ENCODE peak calls at places on chromosome 18, in nine cellular contexts. D is HCT116, W is HepG2, J is breast epithelium, I is cardiac muscle cell, F is upper lobe of left lung, U is GM06990, K is thyroid gland, V is endodermal cell. L is an unnamed sample. For H3K36me3, the result is how much of the 10 kb centered on the place peaks cover.

GRCh38 chr18:6938003-6938402 is 179.6 kb downstream of the LAMA1 start:
- DNase-seq in D (no peak), W (no peak), J (no peak), I (no peak), F (no peak), U (no peak), K (no peak), V (no peak), L (no peak)

GRCh38 chr18:12777543-12777942 is 74.7 kb downstream of the PSMG2 start:
- DNase-seq in D (no peak), W (no peak), J (no peak), I (no peak), F (peak), U (no peak), K (no peak), V (no peak), L (peak)

GRCh38 chr18:56461151-56461550 is 177.2 kb downstream of the TXNL1 start:
- DNase-seq in D (no peak), W (no peak), J (no peak), I (no peak), F (no peak), U (no peak), K (no peak), V (no peak), L (no peak)

GRCh38 chr18:74023220-74023619 is 124.4 kb downstream of the FBXO15 start:
- DNase-seq in D (no peak), W (no peak), J (no peak), I (no peak), F (no peak), U (no peak), K (no peak), V (peak), L (no peak)

GRCh38 chr18:11834772-11835171 is 16.4 kb upstream of the CHMP1B start:
- DNase-seq in D (no peak), W (no peak), J (no peak), I (no peak), F (no peak), U (no peak), K (no peak), V (no peak), L (no peak)

GRCh38 chr18:6449213-6449612 is 34.5 kb upstream of the L3MBTL4 start:
- DNase-seq in D (no peak), W (no peak), J (no peak), I (no peak), F (no peak), U (peak), K (no peak), V (no peak), L (no peak)

GRCh38 chr18:60485207-60485606 is 112.6 kb upstream of the MC4R start:
- DNase-seq in D (no peak), W (no peak), J (no peak), I (no peak), F (no peak), U (no peak), K (no peak), V (no peak), L (no peak)

GRCh38 chr18:5197461-5197860 is 404 bp upstream of the AKAIN1 start:
- DNase-seq in D (no peak), W (no peak), J (no peak), I (no peak), F (no peak), U (no peak), K (no peak), V (peak), L (no peak)

GRCh38 chr18:76977108-76977621 is 154.8 kb downstream of the ZNF236 start:
- DNase-seq in D (no peak), W (no peak), J (no peak), I (no peak), F (no peak), U (no peak), K (peak), V (peak), L (no peak)

GRCh38 chr18:59454909-59455727 is 96.1 kb upstream of the LMAN1 start:
- DNase-seq in D (no peak), W (no peak), J (no peak), I (peak), F (no peak), U (no peak), K (no peak), V (peak), L (peak)

DNA sequence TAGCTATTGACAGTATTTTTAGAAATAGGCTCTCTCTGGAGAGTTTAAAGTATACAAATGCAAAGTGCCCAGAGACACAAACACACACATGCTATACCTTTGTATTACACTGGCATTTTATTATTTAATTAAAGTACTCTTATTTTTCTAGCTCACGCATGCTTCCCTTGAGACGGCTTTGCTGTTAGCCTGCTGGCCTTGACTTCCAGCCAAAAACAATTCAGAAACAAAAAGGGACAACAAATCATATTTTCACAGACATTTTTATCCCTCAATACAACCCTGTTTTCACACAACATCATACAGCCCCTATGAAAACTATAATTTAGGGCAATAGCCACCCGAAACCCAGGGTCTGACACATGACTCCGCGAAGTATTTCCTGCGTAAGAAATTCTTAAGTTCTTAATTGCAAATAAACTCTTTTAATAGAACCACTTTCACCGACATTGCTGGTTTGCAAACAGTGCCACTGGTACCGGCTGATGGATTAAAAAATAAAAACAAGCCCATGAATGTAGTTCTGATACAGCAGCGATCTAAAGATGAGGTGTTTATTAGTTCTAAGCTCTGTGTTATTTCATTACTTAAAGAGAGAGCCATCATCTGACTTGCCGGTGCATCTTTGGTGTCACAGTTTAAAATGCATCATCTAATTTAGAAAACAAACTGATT is 185.1 kb downstream of the TCF4 start:
- DNase-seq in D (no peak), W (no peak), J (no peak), I (no peak), F (no peak), U (no peak), K (no peak), V (no peak), L (no peak)
- H3K4me3 ChIP-seq in D (no peak), W (no peak), J (peak), I (no peak), F (no peak), U (no peak), K (no peak), V (no peak), L (no peak)

GRCh38 chr18:32326450-32327309 is 136.8 kb downstream of the MEP1B start:
- DNase-seq in D (no peak), W (no peak), J (no peak), I (no peak), F (no peak), U (no peak), K (no peak), V (no peak), L (no peak)
- TF ChIP-seq CTCF in D (no peak), W (no peak), J (no peak), I (no peak), F (no peak), U (no peak), K (no peak), V (no peak), L (no peak)

GRCh38 chr18:23572012-23572411 is 14.3 kb downstream of the NPC1 start:
- DNase-seq in D (no peak), W (peak), J (no peak), I (no peak), F (no peak), U (no peak), K (no peak), V (no peak), L (peak)

GRCh38 chr18:23570912-23571504 is 15.3 kb downstream of the NPC1 start:
- DNase-seq in D (no peak), W (no peak), J (no peak), I (no peak), F (no peak), U (no peak), K (no peak), V (no peak), L (no peak)

GRCh38 chr18:23573020-23573419 is 13.3 kb downstream of the NPC1 start:
- DNase-seq in D (no peak), W (no peak), J (no peak), I (no peak), F (no peak), U (no peak), K (no peak), V (no peak), L (no peak)

GRCh38 chr18:23573948-23574431 is 12.3 kb downstream of the NPC1 start:
- DNase-seq in D (no peak), W (no peak), J (no peak), I (no peak), F (no peak), U (no peak), K (no peak), V (peak), L (no peak)

DNA sequence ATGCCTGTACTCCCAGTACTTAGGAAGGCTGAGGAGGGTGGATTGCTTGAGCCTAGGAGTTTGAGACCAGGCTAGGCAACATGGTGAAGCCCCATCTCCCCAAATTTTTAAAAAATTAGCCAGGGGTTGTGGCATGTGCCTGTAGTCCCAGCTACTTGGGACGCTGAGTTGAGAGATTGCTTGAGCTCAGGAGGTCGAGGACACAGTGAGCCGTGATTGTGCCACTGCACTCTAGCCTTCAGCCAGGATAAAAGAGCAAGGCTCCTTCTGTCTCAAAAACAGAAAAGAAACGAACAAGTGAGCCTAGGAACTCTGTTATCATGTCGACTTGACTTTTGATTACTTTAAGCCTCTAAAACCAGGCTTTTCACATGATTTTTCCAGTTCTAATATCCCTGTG is 13.7 kb downstream of the NPC1 start:
- DNase-seq in D (no peak), W (no peak), J (no peak), I (no peak), F (no peak), U (no peak), K (no peak), V (no peak), L (no peak)
- H3K36me3 ChIP-seq in D (under half), W (under half), J (under half), I (under half), F (under half), U (under half), K (under half), V (half or more), L (under half)

GRCh38 chr18:48932462-48932818 is 18.3 kb downstream of the SMAD7 start:
- DNase-seq in D (no peak), W (no peak), J (no peak), I (no peak), F (no peak), U (no peak), K (no peak), V (no peak), L (no peak)

GRCh38 chr18:48933578-48934399 is 17.0 kb downstream of the SMAD7 start:
- DNase-seq in D (no peak), W (no peak), J (no peak), I (no peak), F (peak), U (no peak), K (peak), V (no peak), L (no peak)

GRCh38 chr18:48931680-48932461 is 18.9 kb downstream of the SMAD7 start:
- DNase-seq in D (no peak), W (no peak), J (no peak), I (no peak), F (no peak), U (peak), K (no peak), V (no peak), L (no peak)

GRCh38 chr18:48934400-48934707 is 16.4 kb downstream of the SMAD7 start:
- DNase-seq in D (no peak), W (no peak), J (no peak), I (no peak), F (no peak), U (no peak), K (no peak), V (no peak), L (no peak)

GRCh38 chr18:48932822-48933510 is 17.8 kb downstream of the SMAD7 start:
- DNase-seq in D (no peak), W (no peak), J (no peak), I (no peak), F (no peak), U (peak), K (no peak), V (no peak), L (no peak)
- H3K4me3 ChIP-seq in D (no peak), W (no peak), J (no peak), I (no peak), F (no peak), U (peak), K (no peak), V (no peak), L (no peak)

GRCh38 chr18:75189696-75190095 is 19.2 kb downstream of the PTGR3 start:
- DNase-seq in D (no peak), W (no peak), J (no peak), I (no peak), F (peak), U (no peak), K (no peak), V (no peak), L (no peak)
- TF ChIP-seq CTCF in D (no peak), W (no peak), J (no peak), I (no peak), F (no peak), U (no peak), K (no peak), V (no peak), L (no peak)

DNA sequence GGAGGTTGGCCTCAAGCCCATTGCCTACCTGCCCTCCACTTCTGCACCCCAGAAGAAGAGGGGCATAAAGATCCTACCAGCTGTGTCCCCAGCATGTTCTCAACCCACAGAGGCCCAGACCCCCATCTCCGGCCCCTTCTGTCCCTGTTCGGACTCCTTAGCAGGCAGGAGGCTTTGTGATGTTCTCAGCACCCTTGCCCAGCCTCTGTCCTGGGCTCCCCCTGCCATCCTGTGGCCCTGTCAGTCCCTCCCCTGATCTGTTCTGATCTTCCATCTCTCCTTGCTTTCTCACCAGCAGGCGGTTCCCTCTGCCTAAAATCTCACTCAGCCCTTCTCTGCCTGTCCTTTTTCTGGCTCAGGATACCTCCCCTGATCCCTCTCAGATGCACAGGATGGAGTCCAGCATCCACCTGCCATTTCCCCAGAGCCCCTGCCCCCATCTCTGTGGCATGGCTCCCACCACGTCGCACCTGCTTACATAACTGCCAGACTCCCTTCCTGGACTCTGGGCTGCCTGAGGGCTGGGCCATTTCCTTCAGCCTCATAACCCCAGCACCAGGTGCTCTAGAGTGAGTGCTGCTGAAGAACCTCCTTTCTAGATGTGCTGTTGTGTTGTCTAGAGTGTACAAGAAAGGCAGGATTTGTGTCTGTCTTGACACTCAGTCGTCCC is 134.0 kb downstream of the CTIF start:
- DNase-seq in D (no peak), W (no peak), J (no peak), I (no peak), F (no peak), U (no peak), K (no peak), V (no peak), L (no peak)
- H3K36me3 ChIP-seq in D (under half), W (under half), J (under half), I (under half), F (under half), U (under half), K (under half), V (under half), L (under half)

DNA sequence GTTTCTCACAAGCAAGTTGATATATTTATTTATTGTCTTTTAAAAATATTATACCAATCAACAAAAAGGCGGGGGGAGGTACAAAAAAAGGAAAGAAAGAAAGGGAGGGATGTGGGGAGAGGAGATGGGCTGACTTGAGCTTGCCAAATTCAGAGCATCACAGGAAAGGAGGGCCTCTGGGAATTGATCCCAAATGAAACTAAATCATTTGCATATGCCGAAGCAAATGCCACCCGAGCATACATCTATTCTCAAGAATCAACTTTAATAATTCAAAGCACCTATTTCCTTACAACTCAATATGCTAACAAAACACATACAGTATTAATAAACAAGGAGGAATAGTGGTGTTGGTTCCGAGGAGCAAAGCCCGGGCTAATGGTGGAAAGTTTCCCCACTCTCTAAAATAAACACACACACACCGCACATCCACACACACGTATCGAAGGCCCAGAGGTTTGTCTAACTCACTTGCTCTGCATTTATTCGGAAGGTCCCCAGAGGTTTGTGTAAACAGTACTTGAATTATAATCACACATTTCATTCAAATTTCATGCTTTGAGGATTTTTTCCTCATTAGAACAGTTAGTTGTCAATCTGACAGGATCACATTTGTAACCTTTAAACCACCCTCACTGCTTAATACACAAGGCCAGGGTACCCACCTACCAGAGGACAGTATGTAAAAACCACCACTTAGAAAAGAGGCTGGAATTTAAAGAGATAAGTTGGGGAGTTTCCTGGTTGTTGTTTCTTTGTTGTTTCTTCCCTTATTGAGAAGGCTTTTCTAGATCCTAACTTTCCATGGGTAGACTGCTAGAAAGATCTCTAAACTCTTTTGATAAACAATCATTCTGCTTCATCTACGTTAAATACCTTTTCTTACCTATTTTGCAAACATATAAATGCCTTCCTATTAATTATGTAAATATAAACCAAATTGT is 264.7 kb downstream of the TCF4 start:
- DNase-seq in D (no peak), W (no peak), J (no peak), I (no peak), F (no peak), U (no peak), K (no peak), V (no peak), L (no peak)
- H3K4me3 ChIP-seq in D (no peak), W (no peak), J (peak), I (no peak), F (peak), U (peak), K (no peak), V (no peak), L (no peak)

L was measured in Caco-2.